ENCODE peak calls at places on chromosomes 4 and X, in nine cellular contexts. I is upper lobe of right lung; H is tibial nerve; L is Karpas-422; N is aorta; R is psoas muscle; V is fibroblast of lung; K is CD8-positive, alpha-beta T cell; A is HCT116. W is an unnamed sample.

GRCh38 chr4:98780111-98780549 is 121.7 kb upstream of the TSPAN5 start:
- DNase-seq in I (no peak), H (no peak), L (no peak), N (no peak), R (no peak), V (peak; percentile 29), K (no peak), A (no peak), W (no peak)

GRCh38 chrX:77918568-77918967 is 8.1 kb downstream of the ATP7A start:
- DNase-seq in I (no peak), H (no peak), L (no peak), N (no peak), R (no peak), V (peak; percentile 41), K (no peak), A (no peak), W (no peak)

GRCh38 chr4:89511776-89512175 is 204.2 kb upstream of the GPRIN3 start:
- DNase-seq in I (no peak), H (no peak), L (no peak), N (no peak), R (no peak), V (no peak), K (no peak), A (no peak), W (no peak)

GRCh38 chr4:175271010-175271630 is 353.0 kb downstream of the ADAM29 start:
- DNase-seq in I (no peak), H (no peak), L (no peak), N (no peak), R (no peak), V (no peak), K (no peak), A (no peak), W (no peak)

GRCh38 chrX:15721911-15722310 is 16.2 kb upstream of the CA5B start:
- DNase-seq in I (no peak), H (no peak), L (no peak), N (no peak), R (no peak), V (peak; percentile 33), K (no peak), A (no peak), W (no peak)

GRCh38 chr4:145195167-145195952 is 15.0 kb upstream of the OTUD4 start:
- DNase-seq in I (no peak), H (no peak), L (peak; percentile 62), N (no peak), R (no peak), V (no peak), K (no peak), A (peak; percentile 10), W (no peak)

GRCh38 chr4:2334826-2335728 is 73.2 kb upstream of the MXD4 start:
- DNase-seq in I (no peak), H (no peak), L (no peak), N (peak; percentile 27), R (no peak), V (no peak), K (no peak), A (no peak), W (no peak)

GRCh38 chrX:72685810-72686465 is 28.2 kb downstream of the PHKA1 start:
- DNase-seq in I (no peak), H (no peak), L (no peak), N (no peak), R (no peak), V (peak; percentile 58), K (no peak), A (peak; percentile 81), W (no peak)

GRCh38 chr4:89334830-89335229 is 27.2 kb upstream of the GPRIN3 start:
- DNase-seq in I (no peak), H (no peak), L (no peak), N (no peak), R (no peak), V (no peak), K (no peak), A (no peak), W (no peak)

GRCh38 chrX:67563469-67564448 is 19.9 kb downstream of the AR start:
- DNase-seq in I (no peak), H (no peak), L (no peak), N (no peak), R (no peak), V (no peak), K (no peak), A (no peak), W (no peak)

GRCh38 chr4:24896977-24897376 is 15.9 kb downstream of the CCDC149 start:
- DNase-seq in I (no peak), H (no peak), L (no peak), N (no peak), R (no peak), V (no peak), K (no peak), A (no peak), W (no peak)

DNA sequence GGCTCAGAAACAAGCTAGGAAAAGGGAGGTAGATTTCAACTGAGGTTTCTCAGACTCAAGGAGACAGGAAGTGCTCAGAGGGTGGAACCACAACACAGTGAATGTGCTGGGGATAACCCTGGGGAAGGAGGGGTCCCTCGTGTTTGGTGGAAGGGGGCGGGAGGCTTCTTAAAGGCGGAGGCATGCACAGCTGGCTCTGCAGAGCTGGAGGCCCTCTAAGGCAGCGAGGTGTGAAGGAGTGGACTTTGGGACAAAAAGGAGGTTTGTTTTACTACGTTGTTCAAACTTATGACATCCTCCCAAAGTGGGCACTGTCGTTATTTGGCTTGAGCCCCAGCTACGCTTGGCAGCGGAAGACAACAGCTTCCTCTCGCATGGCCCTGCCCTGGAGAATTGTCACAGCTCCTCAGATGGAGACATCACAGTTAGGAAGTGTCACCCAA is 21.7 kb upstream of the MTM1 start:
- DNase-seq in I (no peak), H (no peak), L (no peak), N (no peak), R (no peak), V (peak; percentile 4), K (no peak), A (no peak), W (no peak)
- H3K27ac ChIP-seq in I (peak overlapping the region; percentile 85), H (peak overlapping the region; percentile 89), L (no peak overlapping the region), N (no peak overlapping the region), R (peak overlapping the region; percentile 79), V (no peak overlapping the region), K (no peak overlapping the region), A (no peak overlapping the region), W (no peak overlapping the region)

GRCh38 chr4:108829981-108830492 is 67.2 kb upstream of the ETNPPL start:
- DNase-seq in I (no peak), H (no peak), L (no peak), N (no peak), R (no peak), V (no peak), K (no peak), A (no peak), W (no peak)

GRCh38 chr4:108833041-108833440 is 70.2 kb upstream of the ETNPPL start:
- DNase-seq in I (no peak), H (no peak), L (no peak), N (no peak), R (no peak), V (no peak), K (no peak), A (no peak), W (no peak)

GRCh38 chr4:108828620-108829019 is 65.8 kb upstream of the ETNPPL start:
- DNase-seq in I (no peak), H (no peak), L (no peak), N (no peak), R (no peak), V (no peak), K (no peak), A (no peak), W (no peak)

GRCh38 chr4:108834167-108834566 is 71.3 kb upstream of the ETNPPL start:
- DNase-seq in I (no peak), H (no peak), L (no peak), N (no peak), R (no peak), V (peak; percentile 47), K (no peak), A (no peak), W (no peak)

DNA sequence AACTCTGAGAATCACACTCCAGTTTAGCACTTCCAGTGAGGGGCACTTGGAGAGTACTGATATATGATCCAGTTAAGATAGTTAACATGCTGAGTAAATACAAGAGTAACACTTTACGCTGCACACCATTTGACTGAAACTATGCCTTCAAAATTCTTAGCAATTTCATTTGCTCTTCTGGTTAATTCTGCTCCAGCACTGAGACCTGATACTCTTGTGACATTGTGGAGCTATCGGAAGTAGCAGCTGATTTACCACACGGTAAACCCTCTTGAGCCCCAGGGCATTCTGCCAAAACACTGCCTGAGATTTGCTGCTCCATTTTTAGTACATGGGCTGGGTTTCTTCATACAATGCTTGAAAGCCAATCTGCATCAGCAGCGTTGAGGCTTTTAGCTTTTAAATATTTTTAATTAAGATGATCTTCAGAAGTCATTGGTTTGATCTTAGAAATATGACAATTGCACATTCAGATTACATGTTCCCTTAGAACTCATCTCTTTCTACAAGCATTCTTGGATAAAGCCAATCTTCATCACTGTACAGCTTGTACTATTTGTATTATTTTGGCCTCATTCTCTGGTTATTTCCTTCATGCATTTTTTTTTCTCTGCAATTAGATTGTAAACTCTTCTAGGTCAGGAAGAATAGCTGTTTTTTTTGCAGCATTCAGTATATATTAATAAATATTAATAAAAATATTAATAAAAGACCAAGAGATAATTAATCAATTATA is 67.8 kb upstream of the ETNPPL start:
- DNase-seq in I (peak; percentile 81), H (no peak), L (no peak), N (no peak), R (peak; percentile 68), V (peak; percentile 42), K (no peak), A (no peak), W (no peak)
- H3K4me3 ChIP-seq in I (no peak overlapping the region), H (no peak overlapping the region), L (no peak overlapping the region), N (no peak overlapping the region), R (no peak overlapping the region), V (no peak overlapping the region), K (no peak overlapping the region), A (no peak overlapping the region), W (no peak overlapping the region)

GRCh38 chrX:149504915-149505651 is at the start of gene IDS:
- DNase-seq in I (peak; percentile 95), H (peak; percentile 81), L (peak; percentile 96), N (peak; percentile 94), R (peak; percentile 93), V (peak; percentile 79), K (peak; percentile 79), A (peak; percentile 68), W (peak; percentile 31)
- H3K27ac ChIP-seq in I (peak within 1 kb of the TSS; percentile 92), H (peak within 1 kb of the TSS; percentile 95), L (peak within 1 kb of the TSS; percentile 89), N (no peak within 1 kb of the TSS), R (peak within 1 kb of the TSS; percentile 87), V (peak within 1 kb of the TSS; percentile 88), K (peak within 1 kb of the TSS; percentile 98), A (peak within 1 kb of the TSS; percentile 65), W (no peak within 1 kb of the TSS)

DNA sequence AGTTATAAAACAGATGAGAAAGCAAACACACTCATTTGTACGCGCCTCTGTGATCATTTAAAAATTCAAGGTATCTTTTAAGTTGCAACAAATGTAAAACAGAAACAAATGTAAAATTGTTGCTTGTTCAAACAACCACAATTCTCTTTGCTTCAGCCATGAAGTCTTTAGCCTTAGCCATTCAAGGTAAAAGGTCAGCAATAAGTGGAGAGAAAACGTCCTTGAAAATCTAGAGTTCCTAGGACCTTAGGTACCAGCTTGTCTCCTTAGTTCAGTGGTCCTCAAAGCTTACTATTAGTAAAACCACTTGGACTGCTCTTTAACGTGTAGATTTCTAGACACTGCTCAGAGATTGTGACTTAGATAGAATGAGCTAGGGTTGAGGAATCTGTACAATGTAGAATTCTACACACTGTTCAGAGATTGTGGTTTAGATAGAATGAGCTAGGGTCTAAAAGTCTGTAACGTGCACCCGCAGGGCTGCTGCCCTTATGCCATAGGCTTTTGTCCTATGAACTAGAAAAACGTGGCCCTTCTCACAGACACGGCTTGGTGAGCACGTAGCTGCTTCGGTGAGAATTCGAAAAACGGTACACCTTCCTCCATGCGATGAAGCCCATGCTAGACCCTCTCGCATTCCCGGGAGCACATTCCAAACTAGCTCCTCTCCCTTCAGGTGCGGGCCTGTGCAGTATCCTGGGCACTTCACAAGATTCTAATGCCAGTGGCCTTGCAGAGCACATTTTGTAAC is 1.7 kb downstream of the PLAC8 start:
- DNase-seq in I (no peak), H (no peak), L (no peak), N (no peak), R (no peak), V (no peak), K (no peak), A (no peak), W (no peak)
- H3K4me3 ChIP-seq in I (peak overlapping the region; percentile 32), H (no peak overlapping the region), L (no peak overlapping the region), N (no peak overlapping the region), R (no peak overlapping the region), V (no peak overlapping the region), K (peak overlapping the region; percentile 78), A (no peak overlapping the region), W (no peak overlapping the region)